ENCODE peak calls at places on chromosomes 4 and X, in five cellular contexts. P is colonic mucosa, U is mucosa of gallbladder, T is NCI-H2171, C is ureter. L is an unnamed sample.

GRCh38 chr4:39544580-39545315 is 17.5 kb upstream of the UGDH start:
- DNase-seq in P (no peak), U (no peak), T (no peak), C (no peak), L (no peak)

GRCh38 chrX:117327306-117327705 is 789.3 kb downstream of the KLHL13 start:
- DNase-seq in P (no peak), U (no peak), T (no peak), C (no peak), L (no peak)

GRCh38 chrX:41122664-41123257 is 37.5 kb downstream of the USP9X start:
- DNase-seq in P (no peak), U (no peak), T (no peak), C (no peak), L (no peak)

GRCh38 chr4:78599931-78600375 is 48.4 kb downstream of the ANXA3 start:
- DNase-seq in P (no peak), U (no peak), T (no peak), C (no peak), L (no peak)

GRCh38 chr4:186021461-186022167 is 47.3 kb upstream of the TLR3 start:
- DNase-seq in P (no peak), U (no peak), T (no peak), C (no peak), L (peak; percentile 49)

GRCh38 chrX:123803331-123803983 is 56.4 kb upstream of the XIAP start:
- DNase-seq in P (no peak), U (peak; percentile 70), T (no peak), C (no peak), L (peak; percentile 20)

GRCh38 chr4:54497947-54498346 is 159.8 kb upstream of the KIT start:
- DNase-seq in P (no peak), U (no peak), T (no peak), C (no peak), L (no peak)

GRCh38 chr4:81472249-81473085 is 760 bp upstream of the RASGEF1B start:
- DNase-seq in P (no peak), U (peak; percentile 39), T (peak; percentile 23), C (no peak), L (peak; percentile 72)

GRCh38 chrX:56232221-56233082 is at the start of gene KLF8:
- DNase-seq in P (peak; percentile 71), U (peak; percentile 32), T (no peak), C (peak; percentile 72), L (peak; percentile 60)

GRCh38 chrX:19824603-19825002 is 62.8 kb downstream of the SH3KBP1 start:
- DNase-seq in P (no peak), U (no peak), T (no peak), C (no peak), L (no peak)

GRCh38 chr4:108272566-108272965 is 103.8 kb upstream of the LEF1 start:
- DNase-seq in P (no peak), U (no peak), T (no peak), C (no peak), L (no peak)

GRCh38 chr4:148061795-148062194 is 329.9 kb downstream of the ARHGAP10 start:
- DNase-seq in P (peak; percentile 53), U (no peak), T (peak; percentile 13), C (no peak), L (no peak)

GRCh38 chr4:8030121-8030781 is 90.6 kb upstream of the AFAP1 start:
- DNase-seq in P (no peak), U (no peak), T (no peak), C (no peak), L (no peak)

GRCh38 chr4:124499266-124499665 is 213.3 kb downstream of the ANKRD50 start:
- DNase-seq in P (no peak), U (no peak), T (no peak), C (no peak), L (no peak)

GRCh38 chr4:73070072-73070385 is 513 bp upstream of the COX18 start:
- DNase-seq in P (no peak), U (no peak), T (no peak), C (no peak), L (no peak)

GRCh38 chr4:76088719-76089118 is 14.2 kb downstream of the ART3 start:
- DNase-seq in P (no peak), U (no peak), T (no peak), C (no peak), L (no peak)

GRCh38 chrX:34559325-34559724 is 97.8 kb downstream of the TMEM47 start:
- DNase-seq in P (no peak), U (no peak), T (no peak), C (no peak), L (no peak)

GRCh38 chr4:17490575-17491059 is 21.3 kb downstream of the QDPR start:
- DNase-seq in P (no peak), U (peak; percentile 72), T (no peak), C (no peak), L (no peak)

GRCh38 chrX:154334496-154334895 is 38.9 kb downstream of the TKTL1 start:
- DNase-seq in P (no peak), U (no peak), T (no peak), C (no peak), L (no peak)

GRCh38 chr4:169821402-169821801 is 63.7 kb upstream of the HPF1 start:
- DNase-seq in P (no peak), U (no peak), T (no peak), C (no peak), L (no peak)

GRCh38 chr4:112938461-112939058 is 110.9 kb upstream of the ANK2 start:
- DNase-seq in P (no peak), U (no peak), T (no peak), C (no peak), L (no peak)

L was measured in adrenal gland.